ENCODE peak calls at places on chromosomes 7 and 10, in seven cellular contexts. L is small intestine, U is mesendoderm, Q is SJSA1, P is MM.1S, F is neuronal stem cell, N is thyroid gland. T is an unnamed sample. For H3K36me3, the result is how much of the 10 kb centered on the place peaks cover.

GRCh38 chr10:77418211-77418640 is 219.4 kb downstream of the KCNMA1 start:
- DNase-seq in N (no peak), U (no peak), Q (no peak), F (no peak), P (no peak), L (no peak), T (no peak)

GRCh38 chr10:114537791-114538543 is 120.1 kb downstream of the ABLIM1 start:
- DNase-seq in F (no peak), U (no peak), L (no peak), P (no peak), N (no peak), Q (no peak), T (no peak)

GRCh38 chr7:135232720-135233119 is 918 bp upstream of the STRA8 start:
- DNase-seq in N (no peak), F (no peak), Q (no peak), L (no peak), U (peak), P (no peak), T (peak)

GRCh38 chr7:77537136-77537594 is at the start of gene PTPN12:
- DNase-seq in Q (no peak), N (no peak), U (peak), F (no peak), P (no peak), L (no peak), T (no peak)

GRCh38 chr10:124842721-124843120 is 41.1 kb downstream of the ABRAXAS2 start:
- DNase-seq in N (no peak), L (no peak), Q (no peak), P (no peak), F (no peak), U (no peak), T (no peak)

GRCh38 chr7:24829787-24830186 is 72.5 kb upstream of the GSDME start:
- DNase-seq in N (no peak), U (no peak), F (no peak), Q (no peak), P (no peak), L (no peak), T (no peak)

GRCh38 chr10:34651796-34652195 is 163.3 kb downstream of the PARD3 start:
- DNase-seq in Q (no peak), L (no peak), U (peak), N (no peak), P (no peak), F (no peak), T (no peak)

GRCh38 chr7:99987846-99988245 is 12.0 kb upstream of the AZGP1 start:
- DNase-seq in Q (no peak), L (no peak), F (no peak), P (no peak), N (no peak), U (no peak), T (no peak)

GRCh38 chr7:73463966-73464365 is 30.4 kb downstream of the FZD9 start:
- DNase-seq in P (no peak), F (no peak), Q (no peak), L (no peak), U (no peak), N (no peak), T (no peak)

GRCh38 chr7:73461782-73462285 is 28.3 kb downstream of the FZD9 start:
- DNase-seq in P (no peak), N (no peak), U (no peak), L (no peak), F (no peak), Q (no peak), T (no peak)

GRCh38 chr7:73463260-73463659 is 29.7 kb downstream of the FZD9 start:
- DNase-seq in U (no peak), P (no peak), F (no peak), Q (no peak), N (no peak), L (no peak), T (no peak)
- H3K36me3 ChIP-seq in U (under half), P (under half), F (half or more), Q (half or more), N (half or more), L (under half), T (half or more)

GRCh38 chr7:73517241-73517995 is 4.7 kb downstream of the BAZ1B start:
- DNase-seq in P (no peak), L (no peak), F (no peak), N (no peak), U (peak), Q (no peak), T (no peak)
- H3K36me3 ChIP-seq in P (under half), L (under half), F (half or more), N (under half), U (under half), Q (half or more), T (half or more)

GRCh38 chr7:107312418-107312817 is 143.6 kb downstream of the HBP1 start:
- DNase-seq in F (no peak), N (no peak), Q (no peak), L (no peak), U (no peak), P (no peak), T (no peak)
- H3K36me3 ChIP-seq in F (under half), N (under half), Q (under half), L (under half), U (under half), P (under half), T (under half)

GRCh38 chr10:98419456-98420261 is 4.7 kb upstream of the PYROXD2 start:
- DNase-seq in U (no peak), Q (no peak), L (no peak), F (no peak), N (no peak), P (no peak), T (no peak)

GRCh38 chr10:98417973-98418372 is 3.0 kb upstream of the PYROXD2 start:
- DNase-seq in U (no peak), N (no peak), L (no peak), P (no peak), F (no peak), Q (no peak), T (no peak)

GRCh38 chr10:98416989-98417388 is 2.0 kb upstream of the PYROXD2 start:
- DNase-seq in Q (no peak), L (no peak), U (no peak), F (no peak), N (no peak), P (no peak), T (no peak)

GRCh38 chr10:98417481-98417959 is 2.5 kb upstream of the PYROXD2 start:
- DNase-seq in L (no peak), P (no peak), U (no peak), N (no peak), F (no peak), Q (no peak), T (no peak)

DNA sequence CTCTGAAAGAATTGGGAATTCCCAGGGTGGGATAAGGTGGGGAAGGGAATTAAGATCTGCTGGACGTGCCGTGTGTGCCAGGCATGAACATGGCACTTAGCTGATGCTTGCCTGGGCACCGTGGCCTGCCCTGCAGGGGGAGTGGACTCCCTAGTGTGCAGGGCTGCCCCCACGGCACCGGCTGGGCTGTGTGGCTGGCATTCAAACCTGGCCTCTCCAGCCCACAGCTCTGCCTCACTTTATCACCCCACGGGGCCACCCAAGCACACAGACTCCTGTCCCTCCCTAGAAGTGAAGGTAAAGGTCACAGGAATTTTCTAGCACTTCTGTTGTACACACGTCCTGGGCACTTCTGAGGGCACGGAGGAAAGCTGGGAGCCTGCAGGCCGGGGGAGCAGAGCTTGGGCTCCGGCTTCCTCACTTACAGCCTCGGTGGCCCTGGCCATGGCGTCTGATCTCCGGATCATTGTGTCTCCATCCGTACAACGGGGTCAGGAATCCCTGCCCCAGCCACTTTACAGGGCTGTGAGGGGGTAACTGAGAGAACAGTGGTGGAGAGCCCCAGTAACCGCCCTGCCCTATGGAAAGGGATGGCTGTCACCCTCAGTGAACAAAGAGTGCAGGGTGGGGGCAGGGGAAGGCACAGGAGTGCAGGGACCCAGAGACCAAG is 3.7 kb upstream of the PYROXD2 start:
- DNase-seq in U (no peak), F (no peak), Q (no peak), P (no peak), L (no peak), N (no peak), T (no peak)
- H3K36me3 ChIP-seq in U (under half), F (under half), Q (under half), P (under half), L (under half), N (under half), T (under half)

DNA sequence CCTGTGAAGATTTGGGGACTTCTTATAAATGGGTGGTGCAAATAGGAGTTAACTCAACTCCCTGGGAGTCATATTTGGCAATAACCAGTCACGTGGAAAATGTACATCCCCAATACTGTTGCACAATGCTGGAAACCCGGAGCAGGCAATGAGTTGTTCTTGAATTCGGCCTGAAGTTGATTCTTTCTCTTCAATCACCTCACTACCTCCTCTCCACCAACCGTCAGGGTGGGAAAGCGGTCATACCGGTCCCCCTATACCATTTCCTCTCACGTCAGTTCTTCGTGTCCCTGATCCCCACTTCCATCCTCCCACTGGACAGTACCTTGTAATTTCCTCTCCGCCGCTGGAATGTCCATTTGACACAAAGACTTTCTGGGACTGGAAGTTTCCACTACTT is 2.8 kb downstream of the GIMAP5 start:
- DNase-seq in N (no peak), U (no peak), P (no peak), F (no peak), Q (no peak), L (no peak), T (no peak)
- H3K36me3 ChIP-seq in N (under half), U (under half), P (under half), F (under half), Q (under half), L (under half), T (under half)

DNA sequence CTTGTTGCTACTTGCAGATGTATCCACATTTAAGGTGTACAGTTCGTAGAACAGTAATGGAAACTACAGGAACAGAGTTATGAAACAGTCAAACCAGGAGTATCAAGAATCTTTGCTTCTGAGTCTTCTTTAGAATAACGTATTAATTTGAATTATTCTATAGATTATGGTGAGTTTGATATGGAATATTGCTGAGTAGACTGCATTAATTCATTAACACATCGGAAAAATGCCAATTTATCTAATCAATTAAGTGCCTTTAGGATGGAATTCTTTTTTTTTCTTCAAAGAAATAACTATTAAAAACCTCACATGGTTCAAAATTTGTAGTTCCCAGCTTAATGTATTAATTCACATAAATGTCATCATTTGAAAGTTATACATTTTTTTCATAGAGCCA is 3.8 kb downstream of the TFAM start:
- DNase-seq in P (no peak), U (no peak), L (no peak), F (no peak), N (no peak), Q (no peak), T (no peak)
- H3K36me3 ChIP-seq in P (under half), U (under half), L (under half), F (half or more), N (under half), Q (half or more), T (half or more)

DNA sequence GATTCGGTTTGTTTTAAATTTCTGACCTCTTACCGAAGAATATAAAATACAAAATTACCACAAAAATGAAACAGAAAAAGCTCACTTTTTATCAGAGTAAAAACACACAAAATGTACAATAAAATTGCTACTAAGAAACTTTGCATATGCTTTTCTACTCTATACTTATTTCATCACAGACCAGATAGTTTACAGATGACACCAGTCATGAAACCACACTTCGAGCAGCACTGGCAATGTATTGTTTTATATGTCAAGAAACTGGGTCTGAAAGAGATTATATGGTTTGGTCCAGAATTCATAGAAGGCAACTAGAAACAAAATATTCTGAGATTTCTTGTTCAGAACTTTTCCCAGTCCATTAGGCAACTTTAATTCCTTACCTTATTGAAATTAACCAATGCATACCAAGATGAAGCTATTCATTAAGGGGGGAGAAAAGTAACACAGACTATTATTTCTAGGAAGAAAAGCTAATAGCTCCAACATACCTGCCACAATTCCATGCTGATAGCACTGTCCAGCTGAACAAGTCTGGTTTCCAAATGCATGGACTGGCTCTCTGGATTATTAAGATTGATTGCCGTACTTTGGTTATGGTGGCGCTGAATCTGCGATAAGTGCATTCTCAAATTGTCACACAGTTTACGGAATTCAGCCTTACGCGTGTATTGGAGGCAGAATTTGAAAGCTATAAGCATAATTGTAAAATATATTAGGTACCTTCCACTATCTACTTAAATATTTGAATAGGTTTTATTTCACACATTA is 10.0 kb downstream of the EIF3A start:
- DNase-seq in Q (no peak), U (no peak), P (no peak), N (no peak), F (no peak), L (no peak), T (no peak)
- H3K36me3 ChIP-seq in Q (half or more), U (under half), P (under half), N (half or more), F (half or more), L (under half), T (half or more)

DNA sequence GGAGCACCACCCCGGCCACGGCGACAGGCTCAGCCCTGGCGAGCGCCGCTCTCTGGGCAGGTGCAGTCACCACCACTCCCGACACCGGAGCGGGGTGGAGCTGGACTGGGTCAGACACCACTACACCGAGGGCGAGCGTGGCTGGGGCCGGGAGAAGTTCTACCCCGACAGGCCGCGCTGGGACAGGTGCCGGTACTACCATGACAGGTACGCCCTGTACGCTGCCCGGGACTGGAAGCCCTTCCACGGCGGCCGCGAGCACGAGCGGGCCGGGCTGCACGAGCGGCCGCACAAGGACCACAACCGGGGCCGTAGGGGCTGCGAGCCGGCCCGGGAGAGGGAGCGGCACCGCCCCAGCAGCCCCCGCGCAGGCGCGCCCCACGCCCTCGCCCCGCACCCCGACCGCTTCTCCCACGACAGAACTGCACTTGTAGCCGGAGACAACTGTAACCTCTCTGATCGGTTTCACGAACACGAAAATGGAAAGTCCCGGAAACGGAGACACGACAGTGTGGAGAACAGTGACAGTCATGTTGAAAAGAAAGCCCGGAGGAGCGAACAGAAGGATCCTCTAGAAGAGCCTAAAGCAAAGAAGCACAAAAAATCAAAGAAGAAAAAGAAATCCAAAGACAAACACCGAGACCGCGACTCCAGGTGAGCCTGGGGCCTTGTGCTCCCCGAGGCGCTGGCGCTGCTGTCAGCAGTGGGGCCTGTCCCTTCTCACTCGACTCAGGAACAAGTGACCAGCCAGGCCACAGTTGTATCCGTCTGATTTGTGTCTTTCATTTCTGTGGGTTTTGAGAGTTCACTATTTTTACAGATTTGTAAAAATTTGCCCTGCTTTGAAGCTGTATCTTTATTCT is 117.7 kb downstream of the CYTH3 start:
- DNase-seq in Q (no peak), N (peak), U (no peak), L (no peak), F (no peak), P (no peak), T (no peak)
- H3K36me3 ChIP-seq in Q (half or more), N (half or more), U (under half), L (under half), F (half or more), P (under half), T (half or more)

GRCh38 chr10:133295426-133296320 is 13.0 kb downstream of the TUBGCP2 start:
- DNase-seq in P (no peak), L (no peak), F (no peak), Q (no peak), U (no peak), N (no peak), T (no peak)
- H3K36me3 ChIP-seq in P (under half), L (under half), F (half or more), Q (half or more), U (under half), N (half or more), T (half or more)